ENCODE peak calls at places on chromosomes 4 and X, in nine cellular contexts. One of them, this sample, is unnamed.

GRCh38 chr4:137705171-137705783 is 173.0 kb upstream of the PCDH18 start:
- DNase-seq in GM23248: peak; percentile 83
- DNase-seq in GM23338: no peak
- DNase-seq in neural progenitor cell: no peak
- DNase-seq in hepatocyte: peak; percentile 46
- DNase-seq in HCT116: no peak
- DNase-seq in PC-3: no peak
- DNase-seq in MM.1S: no peak
- DNase-seq in SK-N-SH: no peak
- DNase-seq in this sample: no peak

GRCh38 chrX:8049827-8050226 is 121.2 kb downstream of the VCX2 start:
- DNase-seq in GM23248: no peak
- DNase-seq in GM23338: no peak
- DNase-seq in neural progenitor cell: no peak
- DNase-seq in hepatocyte: no peak
- DNase-seq in HCT116: no peak
- DNase-seq in PC-3: peak; percentile 7
- DNase-seq in MM.1S: no peak
- DNase-seq in SK-N-SH: no peak
- DNase-seq in this sample: no peak

GRCh38 chr4:154551872-154552686 is 1.9 kb upstream of the PLRG1 start:
- DNase-seq in GM23248: peak; percentile 89
- DNase-seq in GM23338: peak; percentile 71
- DNase-seq in neural progenitor cell: peak; percentile 72
- DNase-seq in hepatocyte: peak; percentile 86
- DNase-seq in HCT116: peak; percentile 79
- DNase-seq in PC-3: peak; percentile 79
- DNase-seq in MM.1S: peak; percentile 75
- DNase-seq in SK-N-SH: peak; percentile 47
- DNase-seq in this sample: peak; percentile 74

GRCh38 chr4:16120720-16121119 is 36.9 kb upstream of the PROM1 start:
- DNase-seq in GM23248: no peak
- DNase-seq in GM23338: peak; percentile 47
- DNase-seq in neural progenitor cell: no peak
- DNase-seq in hepatocyte: no peak
- DNase-seq in HCT116: no peak
- DNase-seq in PC-3: no peak
- DNase-seq in MM.1S: peak; percentile 19
- DNase-seq in SK-N-SH: no peak
- DNase-seq in this sample: peak; percentile 29

GRCh38 chrX:151153086-151153485 is 23.3 kb upstream of the GPR50 start:
- DNase-seq in GM23248: peak; percentile 71
- DNase-seq in GM23338: peak; percentile 83
- DNase-seq in neural progenitor cell: peak; percentile 77
- DNase-seq in hepatocyte: peak; percentile 30
- DNase-seq in HCT116: no peak
- DNase-seq in PC-3: peak; percentile 74
- DNase-seq in MM.1S: no peak
- DNase-seq in SK-N-SH: no peak
- DNase-seq in this sample: no peak

GRCh38 chrX:44344687-44345086 is 1.2 kb upstream of the EFHC2 start:
- DNase-seq in GM23248: no peak
- DNase-seq in GM23338: no peak
- DNase-seq in neural progenitor cell: no peak
- DNase-seq in hepatocyte: no peak
- DNase-seq in HCT116: no peak
- DNase-seq in PC-3: no peak
- DNase-seq in MM.1S: peak; percentile 6
- DNase-seq in SK-N-SH: no peak
- DNase-seq in this sample: no peak

GRCh38 chrX:154412468-154412867 is 1.1 kb downstream of the TAFAZZIN start:
- DNase-seq in GM23248: peak; percentile 19
- DNase-seq in GM23338: no peak
- DNase-seq in neural progenitor cell: no peak
- DNase-seq in hepatocyte: peak; percentile 5
- DNase-seq in HCT116: no peak
- DNase-seq in PC-3: peak; percentile 39
- DNase-seq in MM.1S: peak; percentile 39
- DNase-seq in SK-N-SH: peak; percentile 57
- DNase-seq in this sample: peak; percentile 66

GRCh38 chr4:72843466-72843865 is 226.1 kb downstream of the COX18 start:
- DNase-seq in GM23248: peak; percentile 13
- DNase-seq in GM23338: no peak
- DNase-seq in neural progenitor cell: no peak
- DNase-seq in hepatocyte: no peak
- DNase-seq in HCT116: no peak
- DNase-seq in PC-3: no peak
- DNase-seq in MM.1S: no peak
- DNase-seq in SK-N-SH: no peak
- DNase-seq in this sample: no peak

GRCh38 chr4:48343035-48343434 is 1.7 kb downstream of the SLAIN2 start:
- DNase-seq in GM23248: peak; percentile 38
- DNase-seq in GM23338: no peak
- DNase-seq in neural progenitor cell: peak; percentile 10
- DNase-seq in hepatocyte: no peak
- DNase-seq in HCT116: no peak
- DNase-seq in PC-3: no peak
- DNase-seq in MM.1S: no peak
- DNase-seq in SK-N-SH: no peak
- DNase-seq in this sample: peak; percentile 14

GRCh38 chr4:123421227-123421941 is 24.8 kb downstream of the SPRY1 start:
- DNase-seq in GM23248: peak; percentile 15
- DNase-seq in GM23338: no peak
- DNase-seq in neural progenitor cell: no peak
- DNase-seq in hepatocyte: no peak
- DNase-seq in HCT116: no peak
- DNase-seq in PC-3: peak; percentile 76
- DNase-seq in MM.1S: no peak
- DNase-seq in SK-N-SH: no peak
- DNase-seq in this sample: no peak

GRCh38 chr4:17285747-17286146 is 226.1 kb downstream of the QDPR start:
- DNase-seq in GM23248: no peak
- DNase-seq in GM23338: no peak
- DNase-seq in neural progenitor cell: no peak
- DNase-seq in hepatocyte: no peak
- DNase-seq in HCT116: no peak
- DNase-seq in PC-3: no peak
- DNase-seq in MM.1S: no peak
- DNase-seq in SK-N-SH: no peak
- DNase-seq in this sample: no peak

GRCh38 chrX:68714856-68715255 is 67.4 kb downstream of the STARD8 start:
- DNase-seq in GM23248: no peak
- DNase-seq in GM23338: no peak
- DNase-seq in neural progenitor cell: no peak
- DNase-seq in hepatocyte: no peak
- DNase-seq in HCT116: no peak
- DNase-seq in PC-3: no peak
- DNase-seq in MM.1S: no peak
- DNase-seq in SK-N-SH: no peak
- DNase-seq in this sample: no peak

GRCh38 chr4:186726440-186727148 is 2.9 kb upstream of the FAT1 start:
- DNase-seq in GM23248: peak; percentile 89
- DNase-seq in GM23338: peak; percentile 87
- DNase-seq in neural progenitor cell: peak; percentile 93
- DNase-seq in hepatocyte: peak; percentile 93
- DNase-seq in HCT116: peak; percentile 56
- DNase-seq in PC-3: peak; percentile 68
- DNase-seq in MM.1S: peak; percentile 62
- DNase-seq in SK-N-SH: peak; percentile 75
- DNase-seq in this sample: no peak

GRCh38 chr4:10299601-10300000 is 157.6 kb downstream of the ZNF518B start:
- DNase-seq in GM23248: peak; percentile 33
- DNase-seq in GM23338: no peak
- DNase-seq in neural progenitor cell: no peak
- DNase-seq in hepatocyte: no peak
- DNase-seq in HCT116: no peak
- DNase-seq in PC-3: no peak
- DNase-seq in MM.1S: no peak
- DNase-seq in SK-N-SH: no peak
- DNase-seq in this sample: no peak

GRCh38 chr4:53192017-53192416 is 173.8 kb downstream of the SCFD2 start:
- DNase-seq in GM23248: no peak
- DNase-seq in GM23338: no peak
- DNase-seq in neural progenitor cell: no peak
- DNase-seq in hepatocyte: no peak
- DNase-seq in HCT116: no peak
- DNase-seq in PC-3: no peak
- DNase-seq in MM.1S: no peak
- DNase-seq in SK-N-SH: no peak
- DNase-seq in this sample: peak; percentile 13

DNA sequence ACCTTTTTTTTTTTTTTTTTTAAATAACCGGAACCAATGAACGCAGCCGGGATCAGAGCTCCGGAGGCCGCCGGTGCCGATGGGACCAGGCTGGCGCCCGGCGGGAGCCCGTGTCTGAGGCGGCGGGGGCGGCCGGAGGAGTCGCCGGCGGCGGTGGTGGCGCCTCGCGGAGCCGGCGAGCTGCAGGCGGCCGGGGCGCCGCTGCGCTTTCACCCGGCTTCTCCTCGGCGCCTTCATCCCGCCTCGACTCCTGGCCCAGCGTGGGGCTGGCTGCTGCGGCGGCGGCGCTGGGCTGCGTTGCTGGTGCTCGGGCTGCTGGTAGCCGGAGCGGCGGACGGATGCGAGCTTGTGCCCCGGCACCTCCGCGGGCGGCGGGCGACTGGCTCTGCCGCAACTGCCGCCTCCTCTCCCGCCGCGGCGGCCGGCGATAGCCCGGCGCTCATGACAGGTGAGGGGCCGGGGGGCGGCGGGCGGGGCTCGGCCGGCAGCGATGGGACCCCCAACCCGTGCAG is 337 bp downstream of the STIM2 start:
- DNase-seq in GM23248: peak; percentile 83
- DNase-seq in GM23338: peak; percentile 54
- DNase-seq in neural progenitor cell: peak; percentile 81
- DNase-seq in hepatocyte: peak; percentile 77
- DNase-seq in HCT116: no peak
- DNase-seq in PC-3: peak; percentile 19
- DNase-seq in MM.1S: no peak
- DNase-seq in SK-N-SH: peak; percentile 68
- DNase-seq in this sample: peak; percentile 76
- H3K4me1 ChIP-seq in GM23248: peaks cover 28% of the 10 kb centered on the region
- H3K4me1 ChIP-seq in GM23338: peaks cover 41% of the 10 kb centered on the region
- H3K4me1 ChIP-seq in neural progenitor cell: peaks cover 54% of the 10 kb centered on the region
- H3K4me1 ChIP-seq in hepatocyte: peaks cover 27% of the 10 kb centered on the region
- H3K4me1 ChIP-seq in HCT116: peaks cover 17% of the 10 kb centered on the region
- H3K4me1 ChIP-seq in PC-3: peaks cover 17% of the 10 kb centered on the region
- H3K4me1 ChIP-seq in MM.1S: peaks cover 23% of the 10 kb centered on the region
- H3K4me1 ChIP-seq in SK-N-SH: peaks cover 20% of the 10 kb centered on the region
- H3K4me1 ChIP-seq in this sample: peaks cover 35% of the 10 kb centered on the region

GRCh38 chr4:105859233-105859632 is 36.0 kb upstream of the NPNT start:
- DNase-seq in GM23248: peak; percentile 80
- DNase-seq in GM23338: no peak
- DNase-seq in neural progenitor cell: no peak
- DNase-seq in hepatocyte: no peak
- DNase-seq in HCT116: peak; percentile 26
- DNase-seq in PC-3: peak; percentile 82
- DNase-seq in MM.1S: no peak
- DNase-seq in SK-N-SH: no peak
- DNase-seq in this sample: no peak
- TF ChIP-seq EZH2phosphoT487 in GM23248: no peak
- TF ChIP-seq EZH2phosphoT487 in GM23338: no peak
- TF ChIP-seq EZH2phosphoT487 in neural progenitor cell: no peak
- TF ChIP-seq EZH2phosphoT487 in hepatocyte: no peak
- TF ChIP-seq EZH2phosphoT487 in HCT116: no peak
- TF ChIP-seq EZH2phosphoT487 in PC-3: no peak
- TF ChIP-seq EZH2phosphoT487 in MM.1S: no peak
- TF ChIP-seq EZH2phosphoT487 in SK-N-SH: no peak
- TF ChIP-seq EZH2phosphoT487 in this sample: no peak

DNA sequence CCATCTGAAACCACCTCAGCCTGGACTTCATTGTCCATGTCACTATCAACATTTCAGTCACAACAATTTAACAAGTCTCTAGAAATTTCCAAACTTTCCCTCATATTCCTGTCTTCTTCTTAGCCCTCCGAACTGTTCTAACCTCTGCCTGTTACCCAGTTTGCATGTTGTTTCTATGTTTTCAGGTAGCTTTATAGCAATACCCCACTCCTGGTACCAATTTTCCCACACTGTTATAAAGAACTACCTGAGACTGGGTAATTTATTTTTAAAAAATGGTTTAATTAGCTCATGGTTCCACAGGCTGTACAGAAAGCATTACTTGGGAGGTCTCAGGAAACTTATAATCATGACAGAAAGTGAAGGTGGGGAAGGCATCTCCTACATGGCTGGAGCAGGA is 679.2 kb upstream of the FRG1 start:
- DNase-seq in GM23248: no peak
- DNase-seq in GM23338: no peak
- DNase-seq in neural progenitor cell: no peak
- DNase-seq in hepatocyte: no peak
- DNase-seq in HCT116: no peak
- DNase-seq in PC-3: no peak
- DNase-seq in MM.1S: no peak
- DNase-seq in SK-N-SH: no peak
- DNase-seq in this sample: no peak
- H3K79me2 ChIP-seq in GM23248: no peaks in the 10 kb centered on the region
- H3K79me2 ChIP-seq in GM23338: no peaks in the 10 kb centered on the region
- H3K79me2 ChIP-seq in neural progenitor cell: no peaks in the 10 kb centered on the region
- H3K79me2 ChIP-seq in hepatocyte: no peaks in the 10 kb centered on the region
- H3K79me2 ChIP-seq in HCT116: no peaks in the 10 kb centered on the region
- H3K79me2 ChIP-seq in PC-3: no peaks in the 10 kb centered on the region
- H3K79me2 ChIP-seq in MM.1S: no peaks in the 10 kb centered on the region
- H3K79me2 ChIP-seq in SK-N-SH: no peaks in the 10 kb centered on the region
- H3K79me2 ChIP-seq in this sample: no peaks in the 10 kb centered on the region

DNA sequence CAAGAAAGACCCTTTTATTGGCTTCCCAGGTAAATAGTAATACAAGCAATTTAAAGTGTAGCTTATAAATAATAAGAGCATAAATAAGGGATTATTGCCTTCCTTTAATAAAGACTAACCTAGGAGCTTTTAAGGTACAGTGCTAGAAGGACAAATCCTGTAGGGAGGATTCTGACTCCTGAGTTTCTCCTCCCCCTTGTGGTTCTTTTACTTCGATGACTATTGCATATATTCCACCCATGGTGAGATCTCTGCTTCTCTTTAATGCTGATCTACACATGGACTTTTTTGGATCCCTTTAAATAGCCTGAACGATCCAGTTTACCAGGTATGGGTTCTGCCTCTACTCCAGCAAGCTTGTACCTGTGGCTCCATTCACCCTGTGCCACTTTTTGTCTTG is 2.5 kb downstream of the GALNT7 start:
- DNase-seq in GM23248: peak; percentile 54
- DNase-seq in GM23338: peak; percentile 64
- DNase-seq in neural progenitor cell: peak; percentile 45
- DNase-seq in hepatocyte: peak; percentile 37
- DNase-seq in HCT116: no peak
- DNase-seq in PC-3: peak; percentile 56
- DNase-seq in MM.1S: no peak
- DNase-seq in SK-N-SH: peak; percentile 57
- DNase-seq in this sample: peak; percentile 36
- H3K4me1 ChIP-seq in GM23248: peaks cover 8% of the 10 kb centered on the region
- H3K4me1 ChIP-seq in GM23338: peaks cover 59% of the 10 kb centered on the region
- H3K4me1 ChIP-seq in neural progenitor cell: peaks cover 45% of the 10 kb centered on the region
- H3K4me1 ChIP-seq in hepatocyte: peaks cover 12% of the 10 kb centered on the region
- H3K4me1 ChIP-seq in HCT116: peaks cover 17% of the 10 kb centered on the region
- H3K4me1 ChIP-seq in PC-3: peaks cover 34% of the 10 kb centered on the region
- H3K4me1 ChIP-seq in MM.1S: peaks cover 22% of the 10 kb centered on the region
- H3K4me1 ChIP-seq in SK-N-SH: peaks cover 10% of the 10 kb centered on the region
- H3K4me1 ChIP-seq in this sample: peaks cover 41% of the 10 kb centered on the region

DNA sequence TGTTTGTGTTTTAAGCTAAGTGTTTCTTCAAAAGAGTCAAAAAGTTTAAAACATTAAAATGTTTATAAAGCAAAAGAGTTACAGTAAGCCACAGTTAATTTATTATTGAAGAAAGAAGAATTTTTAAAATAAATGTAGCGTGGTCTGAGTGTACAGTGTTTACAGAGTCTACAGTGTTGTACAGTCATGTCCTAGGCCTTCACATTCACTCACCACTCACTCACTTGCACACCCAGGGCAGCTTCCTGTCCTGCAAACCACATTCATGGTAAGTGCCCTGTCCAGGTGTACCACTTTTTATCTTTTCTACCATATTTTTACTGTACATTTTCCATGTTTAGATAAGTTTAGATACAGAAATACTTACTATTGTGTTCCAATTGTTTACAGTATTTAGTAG is 239.7 kb upstream of the AGA start:
- DNase-seq in GM23248: no peak
- DNase-seq in GM23338: no peak
- DNase-seq in neural progenitor cell: no peak
- DNase-seq in hepatocyte: no peak
- DNase-seq in HCT116: no peak
- DNase-seq in PC-3: peak; percentile 64
- DNase-seq in MM.1S: no peak
- DNase-seq in SK-N-SH: no peak
- DNase-seq in this sample: no peak
- TF ChIP-seq EZH2phosphoT487 in GM23248: no peak
- TF ChIP-seq EZH2phosphoT487 in GM23338: no peak
- TF ChIP-seq EZH2phosphoT487 in neural progenitor cell: no peak
- TF ChIP-seq EZH2phosphoT487 in hepatocyte: no peak
- TF ChIP-seq EZH2phosphoT487 in HCT116: no peak
- TF ChIP-seq EZH2phosphoT487 in PC-3: no peak
- TF ChIP-seq EZH2phosphoT487 in MM.1S: no peak
- TF ChIP-seq EZH2phosphoT487 in SK-N-SH: no peak
- TF ChIP-seq EZH2phosphoT487 in this sample: no peak

This sample was measured in OCI-LY7.